ENCODE peak calls at places on chromosomes 2 and 18, in seven cellular contexts. O, N, F, Q, L, G and U are unnamed samples.

GRCh38 chr2:105789745-105790466 is 45.2 kb downstream of the NCK2 start:
- DNase-seq in O (peak), N (no peak), F (peak), Q (peak), L (peak), G (no peak), U (peak)

GRCh38 chr18:73646772-73647171 is 500.9 kb downstream of the FBXO15 start:
- DNase-seq in O (no peak), N (no peak), F (no peak), Q (peak), L (no peak), G (no peak), U (peak)

GRCh38 chr2:47226124-47227040 is 71.3 kb upstream of the STPG4 start:
- DNase-seq in O (no peak), N (peak), F (no peak), Q (no peak), L (no peak), G (no peak), U (no peak)

GRCh38 chr2:102391530-102391929 is 31.4 kb upstream of the IL18RAP start:
- DNase-seq in O (no peak), N (no peak), F (peak), Q (no peak), L (no peak), G (no peak), U (no peak)

GRCh38 chr2:164913640-164914346 is 41.5 kb downstream of the SLC38A11 start:
- DNase-seq in O (no peak), N (peak), F (peak), Q (peak), L (peak), G (no peak), U (peak)

GRCh38 chr2:21367421-21367820 is 243.7 kb downstream of the TDRD15 start:
- DNase-seq in O (no peak), N (no peak), F (no peak), Q (peak), L (no peak), G (no peak), U (peak)

GRCh38 chr2:226691265-226691664 is 108.4 kb downstream of the IRS1 start:
- DNase-seq in O (no peak), N (no peak), F (no peak), Q (peak), L (no peak), G (no peak), U (no peak)

GRCh38 chr2:85435986-85436835 is 17.7 kb downstream of the SH2D6 start:
- DNase-seq in O (no peak), N (no peak), F (no peak), Q (no peak), L (no peak), G (no peak), U (no peak)

GRCh38 chr2:76050196-76050595 is 339.5 kb upstream of the GCFC2 start:
- DNase-seq in O (no peak), N (no peak), F (no peak), Q (no peak), L (no peak), G (no peak), U (no peak)

GRCh38 chr2:5725072-5725471 is 32.9 kb downstream of the SOX11 start:
- DNase-seq in O (no peak), N (no peak), F (no peak), Q (no peak), L (no peak), G (no peak), U (no peak)

GRCh38 chr18:29874519-29875098 is 1167.9 kb downstream of the DSC3 start:
- DNase-seq in O (no peak), N (peak), F (peak), Q (peak), L (peak), G (no peak), U (no peak)

GRCh38 chr2:71674158-71674807 is 220.9 kb downstream of the DYSF start:
- DNase-seq in O (no peak), N (no peak), F (no peak), Q (no peak), L (no peak), G (no peak), U (no peak)

GRCh38 chr2:197555467-197555866 is 39.6 kb downstream of the MOB4 start:
- DNase-seq in O (no peak), N (no peak), F (no peak), Q (no peak), L (no peak), G (no peak), U (no peak)

GRCh38 chr2:66462196-66462825 is 27.4 kb downstream of the MEIS1 start:
- DNase-seq in O (no peak), N (no peak), F (no peak), Q (no peak), L (peak), G (no peak), U (no peak)

GRCh38 chr2:15560404-15560987 is 638 bp downstream of the NBAS start:
- DNase-seq in O (no peak), N (peak), F (peak), Q (peak), L (peak), G (peak), U (peak)

GRCh38 chr2:15584316-15584715 is 7.4 kb upstream of the DDX1 start:
- DNase-seq in O (no peak), N (no peak), F (no peak), Q (no peak), L (no peak), G (no peak), U (no peak)

GRCh38 chr2:86396304-86396785 is 44.8 kb upstream of the KDM3A start:
- DNase-seq in O (peak), N (peak), F (peak), Q (peak), L (peak), G (no peak), U (peak)

GRCh38 chr2:128526455-128526976 is 207.8 kb upstream of the HS6ST1 start:
- DNase-seq in O (no peak), N (no peak), F (no peak), Q (no peak), L (no peak), G (no peak), U (no peak)

GRCh38 chr18:74501386-74501785 is 5.2 kb downstream of the CNDP2 start:
- DNase-seq in O (peak), N (no peak), F (no peak), Q (no peak), L (no peak), G (no peak), U (no peak)

GRCh38 chr2:175009917-175010621 is 4.9 kb upstream of the CHN1 start:
- DNase-seq in O (no peak), N (no peak), F (peak), Q (no peak), L (peak), G (no peak), U (no peak)

GRCh38 chr2:224328798-224329197 is 73.1 kb downstream of the FAM124B start:
- DNase-seq in O (no peak), N (no peak), F (no peak), Q (no peak), L (no peak), G (no peak), U (no peak)

GRCh38 chr2:46306320-46306719 is 9.1 kb downstream of the EPAS1 start:
- DNase-seq in O (no peak), N (peak), F (peak), Q (peak), L (no peak), G (no peak), U (no peak)

GRCh38 chr2:189285351-189285750 is 105.8 kb upstream of the COL5A2 start:
- DNase-seq in O (no peak), N (no peak), F (no peak), Q (peak), L (no peak), G (no peak), U (peak)

GRCh38 chr2:63580651-63581050 is 7.6 kb downstream of the WDPCP start:
- DNase-seq in O (no peak), N (no peak), F (no peak), Q (no peak), L (no peak), G (no peak), U (no peak)

GRCh38 chr2:192437653-192438052 is 242.9 kb upstream of the TMEFF2 start:
- DNase-seq in O (no peak), N (no peak), F (no peak), Q (no peak), L (no peak), G (no peak), U (no peak)

GRCh38 chr18:48785091-48785614 is 165.6 kb downstream of the SMAD7 start:
- DNase-seq in O (peak), N (no peak), F (no peak), Q (no peak), L (no peak), G (no peak), U (no peak)

GRCh38 chr18:33923980-33924379 is 300.7 kb downstream of the NOL4 start:
- DNase-seq in O (no peak), N (no peak), F (no peak), Q (no peak), L (no peak), G (no peak), U (no peak)

GRCh38 chr2:20148841-20149702 is 75.9 kb downstream of the SDC1 start:
- DNase-seq in O (no peak), N (no peak), F (peak), Q (peak), L (no peak), G (no peak), U (peak)

GRCh38 chr2:140600116-140600515 is 1530.7 kb downstream of the LRP1B start:
- DNase-seq in O (no peak), N (no peak), F (no peak), Q (peak), L (peak), G (no peak), U (peak)

GRCh38 chr2:34831096-34831495 is 1232.0 kb upstream of the FAM98A start:
- DNase-seq in O (no peak), N (no peak), F (no peak), Q (no peak), L (no peak), G (no peak), U (no peak)

GRCh38 chr2:241835605-241836004 is 23.1 kb downstream of the PDCD1 start:
- DNase-seq in O (no peak), N (no peak), F (no peak), Q (peak), L (no peak), G (no peak), U (no peak)

GRCh38 chr2:149538138-149538833 is 49.3 kb downstream of the MMADHC start:
- DNase-seq in O (no peak), N (no peak), F (no peak), Q (peak), L (no peak), G (no peak), U (no peak)

GRCh38 chr2:148237911-148238310 is 217.0 kb downstream of the MBD5 start:
- DNase-seq in O (no peak), N (no peak), F (no peak), Q (no peak), L (no peak), G (no peak), U (no peak)

GRCh38 chr2:170928036-170928823 is 823 bp upstream of the GORASP2 start:
- DNase-seq in O (no peak), N (peak), F (no peak), Q (peak), L (peak), G (no peak), U (no peak)

GRCh38 chr18:34322365-34323289 is 97.9 kb upstream of the NOL4 start:
- DNase-seq in O (peak), N (peak), F (peak), Q (peak), L (peak), G (no peak), U (peak)

GRCh38 chr18:63480476-63480875 is 3.7 kb downstream of the SERPINB5 start:
- DNase-seq in O (no peak), N (no peak), F (no peak), Q (no peak), L (no peak), G (no peak), U (no peak)

GRCh38 chr18:49399003-49399402 is 61.4 kb downstream of the DYM start:
- DNase-seq in O (no peak), N (no peak), F (peak), Q (peak), L (no peak), G (no peak), U (peak)

DNA sequence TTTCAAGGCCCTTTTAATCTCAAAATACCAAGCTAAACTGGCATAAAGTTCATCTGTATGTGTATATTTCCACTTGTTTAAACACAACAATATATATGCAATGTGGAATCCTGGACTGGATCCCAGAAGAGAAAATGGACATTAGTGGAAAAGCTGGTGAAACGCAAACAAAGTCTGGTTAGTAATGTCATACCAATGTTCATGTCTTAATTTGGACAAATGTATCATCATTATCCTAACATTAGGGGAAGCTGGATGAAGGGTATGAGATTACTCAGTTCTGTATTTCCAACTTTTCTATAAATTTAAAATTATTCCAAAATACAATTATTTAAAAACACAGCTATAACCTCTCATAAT is 3.8 kb downstream of the SP3 start:
- DNase-seq in O (no peak), N (no peak), F (no peak), Q (peak), L (no peak), G (no peak), U (no peak)
- H3K27ac ChIP-seq in O (peak), N (peak), F (no peak), Q (no peak), L (no peak), G (no peak), U (no peak)

GRCh38 chr2:218125626-218126080 is at the start of gene CXCR2:
- DNase-seq in O (no peak), N (no peak), F (no peak), Q (no peak), L (no peak), G (no peak), U (no peak)
- TF ChIP-seq CTCF in O (no peak), N (no peak), F (no peak), Q (no peak), L (no peak), G (no peak), U (no peak)

DNA sequence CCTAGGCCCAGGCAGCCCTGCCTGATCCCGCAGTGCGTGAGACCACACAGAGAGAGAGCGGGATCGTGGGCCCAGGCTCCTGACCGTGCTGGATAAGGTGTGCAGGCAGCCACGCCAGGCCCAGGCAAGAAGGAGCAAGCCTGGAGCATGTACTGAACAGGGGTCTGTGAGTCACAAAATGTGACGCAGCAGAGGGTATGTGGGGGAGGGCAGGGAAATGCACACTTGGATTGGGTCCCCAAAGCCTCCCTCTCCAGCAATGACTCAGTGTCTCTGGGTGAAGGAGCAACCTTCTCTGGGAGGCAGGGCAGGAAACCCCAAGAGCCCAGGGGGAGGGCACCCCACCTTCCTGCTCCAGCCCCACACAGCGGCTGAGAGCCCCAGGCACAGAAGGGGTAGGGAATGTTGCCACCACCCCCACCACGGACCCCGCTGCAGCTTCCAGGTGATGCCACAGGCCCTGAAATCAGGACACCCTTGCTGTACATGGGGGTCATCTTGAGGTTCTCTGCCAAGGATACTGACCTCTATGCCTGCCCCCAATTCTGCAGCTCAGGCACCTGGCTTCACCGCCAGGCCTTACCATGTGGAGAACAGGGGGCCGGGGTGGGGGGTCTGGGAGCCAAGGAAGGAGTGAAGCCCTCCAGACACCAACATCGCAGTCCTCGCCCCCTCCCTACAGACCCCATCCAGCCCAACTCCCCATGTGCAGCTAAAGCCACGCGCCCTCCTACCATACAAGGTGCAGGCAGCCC is 1.3 kb upstream of the GPC1 start:
- DNase-seq in O (no peak), N (peak), F (peak), Q (peak), L (peak), G (no peak), U (peak)
- H3K27ac ChIP-seq in O (peak), N (peak), F (no peak), Q (peak), L (no peak), G (no peak), U (peak)

GRCh38 chr2:70643715-70644114 is 90.1 kb upstream of the TGFA start:
- DNase-seq in O (no peak), N (no peak), F (peak), Q (no peak), L (peak), G (no peak), U (no peak)
- TF ChIP-seq CTCF in O (peak), N (peak), F (peak), Q (peak), L (peak), G (peak), U (peak)

GRCh38 chr2:73780242-73780582 is 309 bp upstream of the DUSP11 start:
- DNase-seq in O (no peak), N (no peak), F (no peak), Q (no peak), L (no peak), G (no peak), U (no peak)
- H3K27ac ChIP-seq in O (no peak), N (no peak), F (no peak), Q (no peak), L (peak), G (peak), U (no peak)